ENCODE peak calls at places on chromosomes 6 and 20, in four cellular contexts. V is HCT116, L is dorsolateral prefrontal cortex, D is RWPE2. U is an unnamed sample.

GRCh38 chr6:44036196-44036595 is 91.1 kb downstream of the MRPL14 start:
- DNase-seq in V (no peak), D (no peak), L (no peak), U (no peak)

GRCh38 chr20:1434571-1435336 is 31.9 kb downstream of the NSFL1C start:
- DNase-seq in L (no peak), V (no peak), D (no peak), U (peak; percentile 59)

GRCh38 chr20:5933802-5934436 is 16.4 kb downstream of the TRMT6 start:
- DNase-seq in V (no peak), D (no peak), L (no peak), U (no peak)

GRCh38 chr20:60242836-60243520 is 284.8 kb downstream of the CDH26 start:
- DNase-seq in V (no peak), L (no peak), D (no peak), U (no peak)

GRCh38 chr6:116072368-116072767 is 11.7 kb upstream of the FRK start:
- DNase-seq in D (no peak), L (no peak), V (no peak), U (no peak)

GRCh38 chr6:150282806-150283205 is 86.0 kb upstream of the IYD start:
- DNase-seq in D (no peak), V (no peak), L (no peak), U (no peak)

GRCh38 chr20:16576219-16576618 is 3.0 kb upstream of the KIF16B start:
- DNase-seq in D (no peak), V (no peak), L (no peak), U (no peak)

GRCh38 chr6:3231213-3232016 is 4.0 kb upstream of the TUBB2B start:
- DNase-seq in L (peak; percentile 86), V (no peak), D (no peak), U (no peak)

GRCh38 chr20:2805682-2806350 is 5.4 kb upstream of the CPXM1 start:
- DNase-seq in L (no peak), V (no peak), D (no peak), U (no peak)

GRCh38 chr20:50067461-50067860 is 45.5 kb downstream of the UBE2V1 start:
- DNase-seq in V (no peak), D (no peak), L (no peak), U (no peak)

GRCh38 chr6:101711518-101711917 is 318.0 kb downstream of the GRIK2 start:
- DNase-seq in L (no peak), V (no peak), D (no peak), U (no peak)

GRCh38 chr6:16576391-16577368 is 184.6 kb downstream of the ATXN1 start:
- DNase-seq in D (no peak), L (no peak), V (no peak), U (no peak)

GRCh38 chr20:50580016-50580747 is 70.0 kb downstream of the PTPN1 start:
- DNase-seq in L (peak; percentile 54), D (peak; percentile 80), V (peak; percentile 42), U (peak; percentile 28)

GRCh38 chr6:148064406-148065134 is 278.1 kb upstream of the SASH1 start:
- DNase-seq in V (no peak), D (no peak), L (no peak), U (no peak)

GRCh38 chr6:30447237-30447636 is 42.1 kb upstream of the HLA-E start:
- DNase-seq in L (no peak), V (peak; percentile 36), D (no peak), U (no peak)

GRCh38 chr6:149140137-149140909 is 177.2 kb upstream of the TAB2 start:
- DNase-seq in L (no peak), D (no peak), V (no peak), U (peak; percentile 62)

GRCh38 chr6:143940011-143940597 is 68.0 kb downstream of the PLAGL1 start:
- DNase-seq in V (peak; percentile 62), D (no peak), L (no peak), U (peak; percentile 50)

GRCh38 chr20:57216669-57217068 is 49.8 kb downstream of the BMP7 start:
- DNase-seq in L (no peak), D (no peak), V (no peak), U (no peak)

DNA sequence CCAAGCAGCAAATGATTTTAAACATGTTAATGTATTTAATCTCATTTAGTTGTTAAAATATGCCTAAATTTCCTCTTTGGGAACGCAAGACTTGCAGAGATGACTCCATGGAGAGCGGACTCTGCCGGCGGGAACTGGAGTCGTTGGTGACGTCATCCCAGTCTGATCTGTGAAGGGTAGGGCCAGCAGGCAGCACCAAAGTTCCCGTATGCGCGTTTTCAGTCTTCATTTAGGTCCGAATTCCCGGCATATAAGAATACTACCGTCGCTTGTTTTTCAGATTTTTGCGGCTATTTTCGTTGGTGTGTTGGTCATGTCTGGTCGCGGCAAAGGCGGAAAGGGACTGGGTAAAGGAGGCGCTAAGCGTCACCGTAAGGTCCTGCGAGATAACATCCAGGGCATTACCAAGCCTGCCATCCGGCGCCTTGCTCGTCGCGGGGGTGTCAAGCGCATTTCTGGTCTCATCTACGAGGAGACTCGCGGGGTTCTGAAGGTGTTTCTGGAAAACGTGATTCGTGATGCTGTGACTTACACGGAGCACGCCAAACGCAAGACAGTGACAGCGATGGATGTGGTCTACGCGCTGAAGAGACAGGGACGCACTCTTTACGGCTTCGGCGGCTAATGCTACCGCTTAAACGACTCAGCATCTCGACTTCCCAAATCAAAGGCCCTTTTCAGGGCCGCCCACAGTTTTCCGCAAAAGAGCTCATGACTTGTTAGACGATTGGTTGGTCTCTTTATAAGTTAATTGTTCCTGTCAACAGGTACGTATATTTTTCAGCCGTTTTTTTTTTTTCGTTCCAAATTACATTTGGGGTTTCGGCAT is 117.3 kb downstream of the HFE start:
- DNase-seq in D (peak; percentile 95), L (peak; percentile 94), V (peak; percentile 98), U (peak; percentile 92)
- TF ChIP-seq CTCF in D (peak; percentile 37), L (peak; percentile 62), V (no peak), U (no peak)

DNA sequence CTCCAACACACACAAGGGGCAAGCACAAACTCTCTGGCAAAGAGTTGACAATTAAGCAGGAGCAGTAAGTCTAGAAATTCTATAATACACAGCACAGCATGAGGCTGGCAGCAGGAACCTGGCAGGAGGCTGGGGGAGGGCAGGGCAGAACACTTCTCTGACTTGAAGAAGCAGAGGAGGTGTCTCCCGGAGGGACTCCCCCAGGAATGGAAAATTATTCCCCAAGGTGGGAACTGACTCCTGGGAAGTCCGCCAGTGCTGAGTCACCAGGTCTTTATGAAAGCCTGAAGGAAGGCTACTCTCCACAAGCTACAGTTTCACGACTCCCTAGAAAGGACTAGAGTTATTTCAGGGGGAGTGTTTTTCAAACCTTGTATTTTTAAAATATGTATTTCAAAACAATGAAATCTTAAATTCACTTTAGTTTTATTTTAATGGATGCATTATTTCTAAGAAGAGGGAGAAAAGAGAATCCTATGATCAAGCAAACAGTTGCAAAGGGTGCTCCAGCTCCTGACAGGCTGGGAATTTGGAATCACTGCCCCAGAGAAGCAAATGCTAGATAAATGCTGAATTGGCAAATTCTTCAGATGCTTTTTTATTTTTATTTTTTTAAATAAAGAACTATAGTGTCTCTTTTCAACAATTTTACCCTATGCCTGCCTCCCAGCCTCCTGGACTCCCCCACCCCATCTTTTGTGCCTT is 192.8 kb downstream of the LY86 start:
- DNase-seq in D (no peak), V (peak; percentile 68), L (peak; percentile 33), U (no peak)
- H3K27ac ChIP-seq in D (peak overlapping the region; percentile 57), V (peak overlapping the region; percentile 21), L (no peak overlapping the region), U (no peak overlapping the region)

DNA sequence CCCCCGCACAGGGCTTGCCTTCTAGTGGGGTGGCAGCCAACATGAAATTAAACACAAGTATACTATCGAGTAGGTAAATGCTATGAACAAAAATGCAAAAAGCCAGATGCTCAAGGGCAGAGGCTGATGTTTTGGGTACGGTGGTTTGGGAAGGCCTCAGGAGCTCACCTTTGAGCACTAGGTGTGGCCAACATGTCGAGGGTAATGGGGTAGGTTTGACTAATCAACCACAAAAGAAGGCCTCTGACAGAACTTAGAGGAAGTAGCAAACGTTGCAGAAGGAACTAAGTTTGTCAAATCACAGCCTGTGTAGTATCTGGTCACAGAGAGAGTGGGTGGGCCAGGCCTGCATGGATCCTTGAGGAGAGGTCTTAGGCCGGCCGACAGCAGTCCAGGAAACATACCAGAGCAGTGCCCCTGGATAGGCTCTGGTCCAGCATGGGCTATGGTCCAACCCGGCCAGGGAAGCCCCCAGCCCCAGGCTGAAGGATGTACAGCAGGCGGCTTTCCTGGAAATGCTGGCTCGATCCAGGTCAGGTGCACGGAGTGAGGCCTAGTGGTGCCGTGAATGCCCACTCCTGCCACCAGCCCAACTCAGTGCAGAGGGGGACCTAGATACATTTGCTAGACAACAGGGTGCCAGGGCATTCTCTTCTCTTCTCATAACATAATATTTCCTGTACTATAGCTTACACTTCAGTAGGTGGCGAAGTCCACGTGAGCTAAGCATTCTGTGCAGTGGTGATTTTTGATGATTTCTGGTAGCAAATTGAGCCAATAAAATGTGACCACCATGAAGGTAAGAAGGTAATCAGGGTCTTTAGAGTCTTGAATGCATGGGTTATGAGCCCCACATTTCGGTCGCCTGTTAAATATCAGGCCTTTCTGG is 56.3 kb upstream of the CD93 start:
- DNase-seq in L (no peak), D (peak; percentile 54), V (no peak), U (no peak)
- TF ChIP-seq CTCF in L (no peak), D (no peak), V (peak; percentile 22), U (no peak)

DNA sequence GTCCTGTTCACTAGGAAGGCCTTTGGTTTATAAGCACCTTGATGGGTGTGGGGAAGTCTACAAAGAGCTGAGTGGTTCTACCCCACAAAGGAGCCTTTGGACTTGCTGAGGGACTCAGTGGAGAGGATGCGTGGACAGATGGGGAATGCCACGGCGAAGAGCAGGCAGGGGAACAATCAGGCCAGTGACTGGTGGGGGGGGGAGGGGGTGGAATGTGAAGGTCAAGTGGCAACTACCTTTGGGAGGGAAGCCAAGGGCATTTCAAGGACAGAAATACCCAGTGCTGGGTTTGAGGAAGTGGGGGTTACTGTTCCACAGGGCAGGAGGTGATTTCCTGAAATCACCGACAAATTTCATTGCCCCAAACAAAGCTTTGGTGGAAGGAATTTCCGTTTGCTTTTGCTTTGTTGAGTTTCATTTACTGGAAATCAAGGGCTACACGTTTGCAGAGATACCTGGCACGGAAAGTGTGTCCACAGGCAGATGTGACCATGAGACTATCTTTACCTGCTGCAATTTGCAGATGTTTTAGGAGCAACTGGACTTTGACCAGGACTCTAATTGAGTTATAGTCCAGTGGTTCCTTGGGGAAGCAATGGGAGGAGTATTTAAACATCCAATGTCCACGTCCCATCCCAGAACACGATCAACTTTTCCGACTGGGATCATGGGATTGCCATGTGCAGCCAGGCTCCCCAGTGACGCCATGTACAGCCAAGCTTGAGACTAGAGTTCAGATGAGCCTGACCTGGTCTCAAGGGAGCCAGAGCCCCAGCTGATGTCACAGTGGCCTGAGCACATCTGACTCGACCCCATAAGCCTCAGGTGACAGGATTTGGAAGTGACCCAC is 8.0 kb downstream of the CST3 start:
- DNase-seq in V (no peak), L (no peak), D (no peak), U (no peak)
- H3K27ac ChIP-seq in V (no peak overlapping the region), L (no peak overlapping the region), D (peak overlapping the region; percentile 32), U (no peak overlapping the region)

DNA sequence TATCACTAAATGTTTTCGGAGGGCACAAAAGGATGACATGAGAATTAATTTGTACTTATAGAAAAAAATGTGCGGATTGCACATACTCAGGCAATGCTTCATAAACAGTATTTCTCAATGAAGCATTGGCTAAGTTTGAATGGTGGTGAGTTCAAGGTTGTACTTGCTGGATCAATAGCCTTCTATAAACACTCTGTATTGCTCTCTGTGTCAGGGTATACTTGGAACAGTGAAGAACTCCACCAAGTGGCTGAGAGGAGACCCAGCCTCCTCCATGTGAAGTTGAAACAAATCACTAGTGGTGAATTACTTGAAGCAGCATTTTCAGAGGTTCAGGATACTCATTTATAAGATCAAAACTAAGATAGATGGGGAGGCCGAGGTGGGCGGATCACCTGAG is 360.6 kb downstream of the RIMS1 start:
- DNase-seq in V (peak; percentile 0), D (no peak), L (no peak), U (no peak)
- TF ChIP-seq CTCF in V (no peak), D (no peak), L (no peak), U (no peak)